ENCODE peak calls at places on chromosome 15, in six cellular contexts. D is left ventricle myocardium inferior; B is IMR-90; K is stimulated activated CD8-positive, alpha-beta memory T cell treated with anti-CD3 and anti-CD28 coated beads, Interleukin-7, amount 100 ng/mL, for 4 hours; Q is GM23248; M is activated gamma-delta T cell treated with Interleukin-2 at 50 U/mL for 16 hours. F is an unnamed sample.
A peak's percentile ranks its signal among the peaks of the same experiment; 100 is the strongest.

GRCh38 chr15:100721758-100722550 is 119.6 kb downstream of the ASB7 start:
- DNase-seq in D (peak; percentile 62), B (peak; percentile 100), K (no peak), Q (peak; percentile 99), M (no peak), F (peak; percentile 89)

GRCh38 chr15:39666671-39667070 is 85.8 kb downstream of the THBS1 start:
- DNase-seq in D (no peak), B (peak; percentile 72), K (no peak), Q (peak; percentile 19), M (no peak), F (no peak)

GRCh38 chr15:63439536-63440264 is 58.1 kb upstream of the CA12 start:
- DNase-seq in D (no peak), B (peak; percentile 65), K (no peak), Q (peak; percentile 76), M (no peak), F (no peak)

GRCh38 chr15:80568298-80568697 is 126.8 kb upstream of the ABHD17C start:
- DNase-seq in D (no peak), B (peak; percentile 48), K (no peak), Q (peak; percentile 59), M (no peak), F (no peak)

GRCh38 chr15:50890751-50891150 is 17.7 kb upstream of the AP4E1 start:
- DNase-seq in D (no peak), B (peak; percentile 38), K (no peak), Q (peak; percentile 24), M (no peak), F (no peak)

GRCh38 chr15:40072216-40072990 is 33.4 kb upstream of the SRP14 start:
- DNase-seq in D (peak; percentile 65), B (no peak), K (no peak), Q (no peak), M (no peak), F (no peak)

GRCh38 chr15:90358124-90359033 is 6.3 kb downstream of the ZNF774 start:
- DNase-seq in D (no peak), B (peak; percentile 81), K (no peak), Q (peak; percentile 86), M (no peak), F (no peak)

GRCh38 chr15:78110096-78110495 is 17.7 kb downstream of the SH2D7 start:
- DNase-seq in D (no peak), B (no peak), K (no peak), Q (no peak), M (no peak), F (no peak)

GRCh38 chr15:77034620-77035467 is 36.1 kb downstream of the TSPAN3 start:
- DNase-seq in D (no peak), B (no peak), K (no peak), Q (peak; percentile 54), M (peak; percentile 31), F (peak; percentile 61)

GRCh38 chr15:51841401-51842040 is 12.1 kb downstream of the TMOD3 start:
- DNase-seq in D (no peak), B (no peak), K (no peak), Q (no peak), M (no peak), F (no peak)

GRCh38 chr15:85097706-85098105 is 116.0 kb downstream of the PDE8A start:
- DNase-seq in D (no peak), B (peak; percentile 30), K (no peak), Q (peak; percentile 25), M (no peak), F (no peak)

GRCh38 chr15:67917037-67917436 is 77.2 kb upstream of the RNU6-1 start:
- DNase-seq in D (peak; percentile 35), B (no peak), K (no peak), Q (peak; percentile 12), M (no peak), F (no peak)

GRCh38 chr15:78382114-78382886 is 42.1 kb downstream of the CRABP1 start:
- DNase-seq in D (no peak), B (no peak), K (no peak), Q (no peak), M (no peak), F (no peak)

GRCh38 chr15:86159436-86159835 is 79.8 kb downstream of the AGBL1 start:
- DNase-seq in D (no peak), B (no peak), K (no peak), Q (no peak), M (no peak), F (no peak)

GRCh38 chr15:92817339-92817886 is 82.7 kb upstream of the CHD2 start:
- DNase-seq in D (no peak), B (no peak), K (no peak), Q (no peak), M (no peak), F (no peak)

GRCh38 chr15:101295607-101296225 is 668 bp upstream of the SNRPA1 start:
- DNase-seq in D (no peak), B (peak; percentile 72), K (no peak), Q (peak; percentile 54), M (no peak), F (no peak)

F was measured in Calu3.